ENCODE peak calls at places on chromosome 19, in eight cellular contexts. D is GM19239, E is hepatocyte, W is mucosa of gallbladder, X is hepatic stellate cell, F is fibroblast of the conjunctiva, J is fibroblast of mammary gland, G is right cardiac atrium. V is an unnamed sample.

GRCh38 chr19:13098291-13099072 is 4.2 kb downstream of the LYL1 start:
- DNase-seq in W (no peak), E (no peak), G (peak), J (peak), F (peak), D (no peak), X (peak), V (no peak)

GRCh38 chr19:33518541-33518940 is 3.0 kb downstream of the PEPD start:
- DNase-seq in E (no peak), W (no peak), X (no peak), G (no peak), J (no peak), F (no peak), D (no peak), V (no peak)

GRCh38 chr19:16873603-16874002 is 15.2 kb upstream of the F2RL3 start:
- DNase-seq in W (no peak), X (no peak), J (no peak), G (peak), E (no peak), D (no peak), F (no peak), V (no peak)

GRCh38 chr19:17510220-17510993 is 1.0 kb upstream of the PGLS start:
- DNase-seq in J (no peak), X (no peak), F (no peak), W (no peak), G (no peak), E (no peak), D (no peak), V (no peak)

GRCh38 chr19:18203408-18203862 is 407 bp downstream of the RAB3A start:
- DNase-seq in D (no peak), G (peak), J (no peak), F (no peak), E (peak), W (no peak), X (no peak), V (no peak)

GRCh38 chr19:29206453-29206852 is 6.5 kb downstream of the UQCRFS1 start:
- DNase-seq in G (no peak), E (no peak), W (no peak), X (no peak), J (no peak), D (no peak), F (no peak), V (no peak)

GRCh38 chr19:48918071-48918470 is 15.4 kb upstream of the DHDH start:
- DNase-seq in J (no peak), X (no peak), E (no peak), D (peak), G (no peak), W (no peak), F (no peak), V (no peak)

GRCh38 chr19:4803736-4804695 is 12.5 kb downstream of the FEM1A start:
- DNase-seq in F (no peak), J (peak), W (no peak), E (peak), G (peak), X (peak), D (no peak), V (peak)

GRCh38 chr19:4374451-4375163 is 25.7 kb downstream of the SH3GL1 start:
- DNase-seq in G (peak), J (peak), F (peak), X (peak), W (peak), E (peak), D (no peak), V (no peak)

GRCh38 chr19:40252395-40252794 is 25.9 kb upstream of the CCNP start:
- DNase-seq in W (no peak), E (no peak), G (no peak), X (no peak), D (no peak), J (no peak), F (no peak), V (no peak)

GRCh38 chr19:6467384-6467783 is 3.3 kb downstream of the CRB3 start:
- DNase-seq in F (no peak), J (no peak), E (no peak), G (no peak), D (no peak), X (no peak), W (no peak), V (no peak)

GRCh38 chr19:4871711-4872110 is 4.2 kb upstream of the PLIN3 start:
- DNase-seq in D (no peak), G (no peak), W (no peak), J (no peak), X (no peak), E (no peak), F (no peak), V (no peak)

GRCh38 chr19:15479391-15480345 is at the start of gene PGLYRP2:
- DNase-seq in G (peak), J (no peak), X (no peak), W (peak), D (no peak), F (no peak), E (no peak), V (no peak)

GRCh38 chr19:2207991-2208860 is 27.9 kb downstream of the PLEKHJ1 start:
- DNase-seq in D (peak), F (peak), X (peak), E (peak), J (peak), G (peak), W (peak), V (no peak)

GRCh38 chr19:5988520-5989387 is 10.8 kb upstream of the RANBP3 start:
- DNase-seq in W (no peak), E (no peak), X (no peak), G (no peak), J (no peak), D (no peak), F (no peak), V (no peak)

GRCh38 chr19:50705422-50706019 is 14.1 kb downstream of the SHANK1 start:
- DNase-seq in G (no peak), E (peak), J (peak), D (peak), F (peak), W (no peak), X (peak), V (peak)

GRCh38 chr19:38728752-38729541 is 15.3 kb downstream of the CAPN12 start:
- DNase-seq in E (no peak), W (no peak), G (peak), X (no peak), F (no peak), J (no peak), D (no peak), V (no peak)

GRCh38 chr19:41906271-41906670 is 22.0 kb downstream of the ERFL start:
- DNase-seq in E (no peak), D (no peak), J (no peak), W (no peak), X (no peak), F (no peak), G (no peak), V (no peak)